ENCODE peak calls at places on chromosomes 4 and X, in eight cellular contexts. S, I, Z, M, T, D, N and X are unnamed samples.

GRCh38 chr4:23770011-23770410 is 119.8 kb downstream of the PPARGC1A start:
- DNase-seq in S (no peak), I (no peak), Z (peak), M (no peak), T (peak), D (no peak), N (no peak), X (no peak)

GRCh38 chr4:59307609-59308008 is 1892.5 kb upstream of the ADGRL3 start:
- DNase-seq in S (no peak), I (no peak), Z (no peak), M (no peak), T (no peak), D (no peak), N (no peak), X (no peak)

GRCh38 chr4:83599183-83599582 is 63.3 kb downstream of the GPAT3 start:
- DNase-seq in S (no peak), I (no peak), Z (peak), M (no peak), T (peak), D (no peak), N (no peak), X (no peak)

GRCh38 chr4:7392438-7393374 is 42.0 kb downstream of the PSAPL1 start:
- DNase-seq in S (no peak), I (peak), Z (peak), M (peak), T (peak), D (no peak), N (no peak), X (no peak)

GRCh38 chrX:3549442-3549875 is 164.0 kb downstream of the PRKX start:
- DNase-seq in S (no peak), I (peak), Z (no peak), M (no peak), T (no peak), D (no peak), N (no peak), X (peak)

GRCh38 chr4:85929926-85930325 is 429.9 kb downstream of the MAPK10 start:
- DNase-seq in S (peak), I (peak), Z (no peak), M (no peak), T (no peak), D (no peak), N (no peak), X (no peak)

GRCh38 chr4:155734951-155735350 is 23.9 kb upstream of the GUCY1B1 start:
- DNase-seq in S (no peak), I (no peak), Z (no peak), M (no peak), T (no peak), D (no peak), N (no peak), X (no peak)

GRCh38 chrX:19554786-19555185 is 39.5 kb upstream of the MAP3K15 start:
- DNase-seq in S (no peak), I (no peak), Z (peak), M (no peak), T (peak), D (no peak), N (no peak), X (no peak)

GRCh38 chr4:121185960-121186359 is 21.8 kb upstream of the TNIP3 start:
- DNase-seq in S (no peak), I (no peak), Z (no peak), M (no peak), T (no peak), D (no peak), N (no peak), X (no peak)

GRCh38 chrX:76555816-76556215 is 128.3 kb downstream of the MAGEE1 start:
- DNase-seq in S (no peak), I (peak), Z (peak), M (no peak), T (no peak), D (no peak), N (peak), X (no peak)

GRCh38 chr4:150578745-150579470 is 3.0 kb upstream of the MAB21L2 start:
- DNase-seq in S (no peak), I (peak), Z (peak), M (no peak), T (peak), D (no peak), N (no peak), X (no peak)

GRCh38 chr4:184126800-184127199 is 90.9 kb downstream of the ENPP6 start:
- DNase-seq in S (no peak), I (no peak), Z (no peak), M (no peak), T (no peak), D (no peak), N (no peak), X (no peak)

GRCh38 chrX:40005290-40006011 is 92.3 kb downstream of the BCOR start:
- DNase-seq in S (no peak), I (peak), Z (no peak), M (no peak), T (no peak), D (no peak), N (no peak), X (peak)

GRCh38 chr4:170090667-170091052 is 904 bp upstream of the AADAT start:
- DNase-seq in S (no peak), I (no peak), Z (peak), M (no peak), T (peak), D (no peak), N (no peak), X (no peak)

GRCh38 chrX:50073601-50074000 is 127.2 kb downstream of the AKAP4 start:
- DNase-seq in S (no peak), I (no peak), Z (no peak), M (no peak), T (no peak), D (no peak), N (no peak), X (no peak)

GRCh38 chr4:74656596-74656995 is 137.7 kb downstream of the BTC start:
- DNase-seq in S (no peak), I (no peak), Z (no peak), M (no peak), T (no peak), D (no peak), N (no peak), X (no peak)

GRCh38 chr4:85084371-85085170 is 118.1 kb upstream of the WDFY3 start:
- DNase-seq in S (peak), I (peak), Z (peak), M (no peak), T (peak), D (no peak), N (peak), X (no peak)

GRCh38 chr4:118910221-118910620 is 21.6 kb downstream of the SYNPO2 start:
- DNase-seq in S (no peak), I (no peak), Z (no peak), M (no peak), T (no peak), D (no peak), N (no peak), X (no peak)

GRCh38 chr4:158811704-158812103 is 42.9 kb downstream of the FNIP2 start:
- DNase-seq in S (peak), I (no peak), Z (no peak), M (peak), T (no peak), D (peak), N (no peak), X (peak)

GRCh38 chrX:13851996-13852695 is 35.3 kb upstream of the GPM6B start:
- DNase-seq in S (no peak), I (no peak), Z (no peak), M (no peak), T (no peak), D (no peak), N (peak), X (no peak)

GRCh38 chr4:71270901-71271300 is 67.9 kb upstream of the SLC4A4 start:
- DNase-seq in S (peak), I (peak), Z (no peak), M (no peak), T (no peak), D (no peak), N (no peak), X (no peak)

GRCh38 chr4:167000141-167000852 is 234.0 kb downstream of the SPOCK3 start:
- DNase-seq in S (no peak), I (no peak), Z (peak), M (no peak), T (peak), D (no peak), N (no peak), X (no peak)

GRCh38 chr4:107685740-107686139 is 34.3 kb downstream of the PAPSS1 start:
- DNase-seq in S (no peak), I (no peak), Z (no peak), M (no peak), T (no peak), D (no peak), N (no peak), X (no peak)

GRCh38 chr4:8167815-8168214 is 9.2 kb upstream of the ABLIM2 start:
- DNase-seq in S (no peak), I (no peak), Z (no peak), M (peak), T (no peak), D (peak), N (no peak), X (no peak)

GRCh38 chr4:53465291-53465690 is 87.8 kb downstream of the FIP1L1 start:
- DNase-seq in S (no peak), I (no peak), Z (no peak), M (no peak), T (no peak), D (no peak), N (no peak), X (no peak)

GRCh38 chrX:68490644-68491043 is 8.2 kb upstream of the YIPF6 start:
- DNase-seq in S (no peak), I (peak), Z (no peak), M (no peak), T (no peak), D (no peak), N (no peak), X (no peak)

GRCh38 chr4:152045781-152046571 is 285.2 kb upstream of the GATB start:
- DNase-seq in S (peak), I (peak), Z (peak), M (no peak), T (peak), D (peak), N (no peak), X (peak)

GRCh38 chrX:42615161-42615563 is 162.8 kb downstream of the PPP1R2C start:
- DNase-seq in S (peak), I (peak), Z (no peak), M (no peak), T (no peak), D (no peak), N (no peak), X (no peak)

GRCh38 chrX:68832516-68833447 is 4.0 kb downstream of the EFNB1 start:
- DNase-seq in S (peak), I (peak), Z (no peak), M (no peak), T (no peak), D (no peak), N (no peak), X (no peak)

GRCh38 chr4:188869581-188869980 is 730.3 kb downstream of the TRIML1 start:
- DNase-seq in S (no peak), I (no peak), Z (no peak), M (no peak), T (no peak), D (no peak), N (no peak), X (no peak)

GRCh38 chr4:80053140-80053910 is 19.7 kb downstream of the ANTXR2 start:
- DNase-seq in S (no peak), I (no peak), Z (no peak), M (no peak), T (no peak), D (no peak), N (no peak), X (no peak)

GRCh38 chr4:113878718-113879117 is 100.7 kb downstream of the ARSJ start:
- DNase-seq in S (no peak), I (peak), Z (peak), M (no peak), T (peak), D (no peak), N (no peak), X (no peak)

GRCh38 chr4:113882668-113883067 is 96.8 kb downstream of the ARSJ start:
- DNase-seq in S (no peak), I (no peak), Z (peak), M (no peak), T (peak), D (no peak), N (peak), X (no peak)

GRCh38 chr4:113884655-113885054 is 94.8 kb downstream of the ARSJ start:
- DNase-seq in S (no peak), I (peak), Z (no peak), M (no peak), T (no peak), D (no peak), N (no peak), X (no peak)

GRCh38 chr4:113880240-113881028 is 99.0 kb downstream of the ARSJ start:
- DNase-seq in S (no peak), I (no peak), Z (no peak), M (no peak), T (no peak), D (no peak), N (no peak), X (no peak)

GRCh38 chr4:113881256-113881655 is 98.2 kb downstream of the ARSJ start:
- DNase-seq in S (no peak), I (no peak), Z (peak), M (no peak), T (peak), D (no peak), N (no peak), X (no peak)
- H3K27ac ChIP-seq in S (no peak), I (no peak), Z (no peak), M (no peak), T (no peak), D (no peak), N (no peak), X (no peak)

GRCh38 chr4:124202106-124202505 is 510.4 kb downstream of the ANKRD50 start:
- DNase-seq in S (no peak), I (no peak), Z (peak), M (peak), T (no peak), D (no peak), N (no peak), X (no peak)
- TF ChIP-seq CTCF in S (no peak), I (no peak), Z (peak), M (no peak), T (no peak), D (no peak), N (no peak), X (no peak)

DNA sequence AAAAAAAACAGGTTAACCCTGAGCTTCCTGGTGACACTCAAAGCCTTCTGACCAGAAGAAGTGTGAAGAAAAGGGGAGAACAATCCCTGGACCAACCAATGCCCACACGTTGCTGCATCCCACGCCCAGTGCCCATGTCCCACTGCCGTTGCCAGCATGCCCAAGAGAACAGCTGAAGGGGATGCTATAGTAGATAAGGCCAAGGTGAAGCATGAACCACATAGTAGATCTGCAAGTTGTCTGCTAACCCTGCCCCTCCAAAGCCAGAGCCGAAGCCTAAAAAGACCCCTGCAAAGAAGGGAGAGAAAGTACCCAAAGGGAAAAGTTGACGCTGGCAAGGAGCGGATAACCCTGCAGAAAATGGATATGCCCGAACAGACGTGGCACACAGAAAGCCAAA is 11.3 kb upstream of the CD38 start:
- DNase-seq in S (no peak), I (no peak), Z (no peak), M (no peak), T (no peak), D (no peak), N (no peak), X (no peak)
- H3K27ac ChIP-seq in S (no peak), I (no peak), Z (no peak), M (no peak), T (no peak), D (no peak), N (peak), X (no peak)

GRCh38 chrX:102959471-102959870 is 22.4 kb downstream of the RAB40AL start:
- DNase-seq in S (no peak), I (no peak), Z (peak), M (no peak), T (peak), D (no peak), N (no peak), X (no peak)

GRCh38 chrX:102963955-102964354 is 26.9 kb downstream of the RAB40AL start:
- DNase-seq in S (no peak), I (no peak), Z (no peak), M (no peak), T (no peak), D (no peak), N (no peak), X (no peak)

GRCh38 chrX:102957751-102958150 is 20.7 kb downstream of the RAB40AL start:
- DNase-seq in S (no peak), I (no peak), Z (peak), M (no peak), T (peak), D (no peak), N (no peak), X (no peak)

DNA sequence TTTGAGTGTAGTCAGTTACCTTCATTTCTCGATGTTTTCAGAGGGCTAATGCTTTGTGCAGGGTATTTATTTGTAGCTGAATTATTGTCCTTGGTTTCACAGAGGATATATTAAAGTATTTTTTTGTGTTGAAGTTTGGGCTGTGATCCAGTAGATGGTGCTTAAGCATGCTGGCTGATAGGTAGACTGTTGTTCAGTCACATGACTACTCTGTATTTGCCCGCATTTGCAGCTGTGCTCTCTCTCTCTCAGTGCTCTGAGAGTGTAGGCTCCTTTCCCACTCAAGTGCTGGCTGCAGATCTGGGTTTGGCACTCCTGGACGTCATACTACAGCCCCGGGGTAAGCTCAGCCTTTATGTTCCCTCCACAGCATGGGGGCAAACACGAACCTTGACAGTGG is 21.7 kb downstream of the RAB40AL start:
- DNase-seq in S (no peak), I (no peak), Z (peak), M (no peak), T (no peak), D (no peak), N (peak), X (no peak)
- TF ChIP-seq CTCF in S (no peak), I (no peak), Z (no peak), M (no peak), T (no peak), D (no peak), N (no peak), X (no peak)

GRCh38 chr4:38080575-38080974 is 120.4 kb downstream of the PTTG2 start:
- DNase-seq in S (no peak), I (no peak), Z (no peak), M (no peak), T (no peak), D (no peak), N (no peak), X (no peak)
- H3K27ac ChIP-seq in S (no peak), I (no peak), Z (no peak), M (peak), T (no peak), D (no peak), N (no peak), X (peak)

GRCh38 chrX:149510386-149510785 is 5.3 kb upstream of the IDS start:
- DNase-seq in S (no peak), I (peak), Z (peak), M (no peak), T (no peak), D (no peak), N (no peak), X (no peak)
- TF ChIP-seq CTCF in S (no peak), I (peak), Z (no peak), M (no peak), T (no peak), D (no peak), N (peak), X (no peak)